ENCODE peak calls at places on chromosome 3, in four cellular contexts. A is SK-N-SH, Q is HepG2, Y is K562. E is an unnamed sample.

GRCh38 chr3:186427627-186428026 is 65.6 kb upstream of the DGKG start:
- DNase-seq in Q (no peak), Y (no peak), A (peak), E (no peak)

GRCh38 chr3:72237679-72238320 is 452.9 kb upstream of the PROK2 start:
- DNase-seq in A (no peak), Q (no peak), Y (no peak), E (no peak)

GRCh38 chr3:192490720-192491119 is 236.6 kb downstream of the FGF12 start:
- DNase-seq in A (no peak), Q (no peak), Y (no peak), E (no peak)

GRCh38 chr3:151976211-151977050 is 103.0 kb downstream of the SUCNR1 start:
- DNase-seq in Y (no peak), Q (peak), A (no peak), E (no peak)

GRCh38 chr3:186165331-186165730 is 56.4 kb upstream of the ETV5 start:
- DNase-seq in Y (no peak), A (no peak), Q (no peak), E (no peak)

GRCh38 chr3:24400450-24400849 is 94.2 kb downstream of the THRB start:
- DNase-seq in A (no peak), Q (no peak), Y (no peak), E (no peak)

GRCh38 chr3:122513386-122514122 is 1.2 kb downstream of the KPNA1 start:
- DNase-seq in A (no peak), Y (no peak), Q (no peak), E (no peak)

GRCh38 chr3:6220361-6220957 is 640.5 kb upstream of the GRM7 start:
- DNase-seq in Q (no peak), Y (no peak), A (no peak), E (no peak)

GRCh38 chr3:126468028-126468891 is 7.4 kb downstream of the ZXDC start:
- DNase-seq in A (no peak), Y (no peak), Q (no peak), E (no peak)

GRCh38 chr3:170037463-170038433 is at the start of gene GPR160:
- DNase-seq in Q (peak), Y (peak), A (peak), E (peak)

GRCh38 chr3:173983353-173983752 is 585.8 kb downstream of the NLGN1 start:
- DNase-seq in A (no peak), Q (no peak), Y (no peak), E (no peak)

GRCh38 chr3:7651213-7651612 is 790.3 kb downstream of the GRM7 start:
- DNase-seq in A (no peak), Q (no peak), Y (no peak), E (no peak)

GRCh38 chr3:124730129-124730919 is at the start of gene UMPS:
- DNase-seq in Y (peak), Q (peak), A (peak), E (peak)

GRCh38 chr3:11498646-11499045 is 145.1 kb downstream of the VGLL4 start:
- DNase-seq in Y (no peak), A (no peak), Q (peak), E (no peak)

GRCh38 chr3:38545396-38545949 is 49.3 kb downstream of the EXOG start:
- DNase-seq in Q (no peak), Y (no peak), A (no peak), E (no peak)

GRCh38 chr3:182238141-182238540 is 526.4 kb downstream of the SOX2 start:
- DNase-seq in Y (no peak), Q (no peak), A (no peak), E (no peak)

GRCh38 chr3:102207173-102207572 is 227.6 kb upstream of the ZPLD1 start:
- DNase-seq in Q (no peak), A (no peak), Y (no peak), E (no peak)

GRCh38 chr3:71560665-71561064 is 22.9 kb downstream of the FOXP1 start:
- DNase-seq in A (no peak), Y (no peak), Q (no peak), E (no peak)

GRCh38 chr3:4884901-4885300 is 94.3 kb upstream of the BHLHE40 start:
- DNase-seq in Y (no peak), A (no peak), Q (no peak), E (no peak)

GRCh38 chr3:188097786-188098185 is 56.2 kb upstream of the LPP start:
- DNase-seq in Y (no peak), A (no peak), Q (no peak), E (no peak)

GRCh38 chr3:27590437-27591320 is 106.5 kb upstream of the SLC4A7 start:
- DNase-seq in Y (no peak), Q (no peak), A (no peak), E (no peak)

GRCh38 chr3:178048768-178049167 is 487.5 kb upstream of the KCNMB2 start:
- DNase-seq in A (no peak), Q (no peak), Y (no peak), E (no peak)

GRCh38 chr3:129116482-129116946 is 5.1 kb downstream of the RAB43 start:
- DNase-seq in A (no peak), Q (peak), Y (no peak), E (no peak)

GRCh38 chr3:108067768-108068167 is 23.1 kb downstream of the CD47 start:
- DNase-seq in A (no peak), Q (no peak), Y (no peak), E (no peak)

GRCh38 chr3:96209703-96210102 is 604.7 kb upstream of the EPHA6 start:
- DNase-seq in Y (no peak), A (no peak), Q (no peak), E (no peak)

GRCh38 chr3:43709022-43709421 is 18.3 kb downstream of the ABHD5 start:
- DNase-seq in A (no peak), Y (no peak), Q (peak), E (no peak)

GRCh38 chr3:50620846-50621245 is 3.9 kb downstream of the MAPKAPK3 start:
- DNase-seq in A (no peak), Y (no peak), Q (no peak), E (no peak)

GRCh38 chr3:160052385-160053047 is 63.9 kb downstream of the IL12A start:
- DNase-seq in Y (no peak), A (peak), Q (no peak), E (peak)

GRCh38 chr3:12708584-12709192 is 44.8 kb upstream of the RAF1 start:
- DNase-seq in A (no peak), Q (no peak), Y (no peak), E (peak)

GRCh38 chr3:141076821-141077571 is 25.8 kb downstream of the SPSB4 start:
- DNase-seq in A (no peak), Y (no peak), Q (no peak), E (no peak)

GRCh38 chr3:80307844-80308243 is 540.0 kb upstream of the ROBO1 start:
- DNase-seq in A (no peak), Y (no peak), Q (no peak), E (peak)

GRCh38 chr3:187292186-187292585 is 649 bp upstream of the MASP1 start:
- DNase-seq in Y (no peak), A (no peak), Q (no peak), E (no peak)

GRCh38 chr3:66385066-66385465 is 115.8 kb downstream of the LRIG1 start:
- DNase-seq in Q (no peak), A (no peak), Y (no peak), E (no peak)

GRCh38 chr3:177330771-177331170 is 133.5 kb upstream of the TBL1XR1 start:
- DNase-seq in Q (no peak), A (no peak), Y (no peak), E (no peak)

GRCh38 chr3:142507241-142507640 is 59.4 kb upstream of the XRN1 start:
- DNase-seq in A (no peak), Q (no peak), Y (no peak), E (no peak)

GRCh38 chr3:117630885-117631284 is 921.3 kb downstream of the TUSC7 start:
- DNase-seq in Q (no peak), Y (no peak), A (no peak), E (no peak)

GRCh38 chr3:117629505-117629904 is 919.9 kb downstream of the TUSC7 start:
- DNase-seq in A (peak), Y (no peak), Q (no peak), E (no peak)

GRCh38 chr3:117626577-117626976 is 917.0 kb downstream of the TUSC7 start:
- DNase-seq in Y (no peak), A (no peak), Q (no peak), E (no peak)

GRCh38 chr3:117630469-117630868 is 920.9 kb downstream of the TUSC7 start:
- DNase-seq in Q (no peak), Y (no peak), A (no peak), E (no peak)

GRCh38 chr3:117628896-117629295 is 919.3 kb downstream of the TUSC7 start:
- DNase-seq in Y (no peak), A (peak), Q (no peak), E (no peak)
- TF ChIP-seq JUND in Y (no peak), A (peak), Q (no peak), E (no peak)

GRCh38 chr3:30510596-30510995 is 95.8 kb upstream of the TGFBR2 start:
- DNase-seq in Q (no peak), Y (no peak), A (no peak), E (no peak)
- TF ChIP-seq JUND in Q (no peak), Y (no peak), A (peak), E (no peak)

DNA sequence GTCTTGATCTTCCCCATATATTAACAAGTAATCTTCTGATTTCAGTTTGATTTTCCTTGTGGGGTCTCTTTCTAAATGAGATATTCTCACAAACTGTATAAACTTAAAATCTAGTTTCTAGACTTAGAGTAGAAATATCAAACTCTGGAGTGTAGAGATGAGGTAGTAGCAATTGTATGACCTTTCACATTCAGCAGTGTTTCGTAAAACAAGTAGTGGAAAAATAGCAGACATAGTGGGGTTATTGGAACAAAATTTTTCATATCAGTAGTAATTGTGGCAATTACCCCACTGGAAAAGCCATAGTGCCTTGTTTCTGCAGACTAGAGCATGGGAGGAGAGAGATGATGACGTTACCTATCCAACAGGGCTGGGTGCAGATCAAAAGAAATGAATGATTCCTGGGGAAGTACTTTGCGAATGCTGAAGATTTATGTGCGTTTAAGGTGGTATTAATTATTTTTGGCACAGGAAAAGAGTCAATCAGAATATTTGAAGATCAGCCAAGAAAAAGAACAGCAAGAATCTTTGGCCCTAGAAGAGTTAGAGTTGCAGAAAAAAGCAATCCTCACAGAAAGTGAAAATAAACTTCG is 147.0 kb upstream of the LRRFIP2 start:
- DNase-seq in Q (no peak), Y (no peak), A (no peak), E (no peak)
- TF ChIP-seq JUND in Q (no peak), Y (no peak), A (no peak), E (no peak)

DNA sequence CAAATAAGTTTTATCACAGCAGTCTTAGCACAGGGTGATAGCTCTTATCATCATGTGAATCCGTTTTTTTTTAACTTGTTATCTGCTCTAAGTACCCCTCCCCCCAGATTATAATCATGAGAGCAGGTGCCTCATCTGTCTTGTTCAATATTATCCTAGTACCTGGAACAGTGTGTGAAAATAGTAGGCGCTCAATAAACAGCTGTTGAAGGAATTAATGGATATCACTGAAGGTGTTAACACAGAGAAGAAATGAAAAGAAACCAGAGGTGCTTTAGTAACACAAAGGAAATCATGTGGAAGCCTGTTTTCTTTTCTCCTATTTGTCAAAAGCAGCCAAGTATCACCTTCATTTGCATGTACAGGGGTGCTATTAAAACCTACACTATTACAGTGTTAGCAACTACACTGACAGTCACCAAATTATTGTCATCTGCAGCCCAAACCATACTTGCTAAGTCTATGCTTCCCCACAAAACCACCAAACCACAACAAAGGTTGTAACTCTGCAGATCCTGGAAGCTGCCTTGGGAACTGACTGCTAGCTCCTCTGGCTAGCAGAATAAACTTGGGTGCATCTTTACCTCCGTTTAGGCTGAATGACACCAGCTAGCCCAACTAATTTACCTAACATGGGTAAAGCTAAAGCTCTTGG is 2.9 kb downstream of the XPC start:
- DNase-seq in Q (no peak), Y (no peak), A (no peak), E (no peak)
- TF ChIP-seq JUND in Q (no peak), Y (no peak), A (no peak), E (no peak)

DNA sequence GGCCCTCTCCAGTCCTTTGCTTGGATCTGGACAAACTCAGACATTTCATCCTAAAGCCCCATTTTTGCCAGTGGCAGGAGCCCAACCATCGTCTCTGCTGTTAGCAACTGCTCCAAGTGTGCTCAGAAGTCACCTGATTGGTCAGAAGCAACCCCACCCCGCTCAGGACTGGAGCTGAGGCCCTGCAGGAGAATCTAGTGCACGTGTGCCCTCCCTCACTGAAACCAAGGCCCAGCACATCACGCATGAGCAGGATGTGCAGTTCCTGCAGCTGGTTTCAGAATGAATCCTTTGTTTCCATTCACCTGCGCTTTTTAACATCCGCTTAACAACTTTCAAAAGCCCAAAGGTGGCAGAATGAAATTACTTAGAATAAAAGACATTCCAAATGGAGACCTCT is 81.2 kb downstream of the SRGAP3 start:
- DNase-seq in Y (no peak), Q (no peak), A (no peak), E (no peak)
- TF ChIP-seq JUND in Y (no peak), Q (no peak), A (no peak), E (no peak)